ENCODE peak calls at places on chromosomes 7 and 10, in nine cellular contexts. One of them, this sample, is unnamed.

GRCh38 chr10:33265621-33266020 is 68.8 kb downstream of the NRP1 start:
- DNase-seq in lung: no peak
- DNase-seq in CD4-positive, alpha-beta memory T cell: no peak
- DNase-seq in posterior vena cava: no peak
- DNase-seq in A172: no peak
- DNase-seq in cardiac fibroblast: no peak
- DNase-seq in central memory CD4-positive, alpha-beta T cell: no peak
- DNase-seq in AG10803: no peak
- DNase-seq in cardiac muscle cell: no peak
- DNase-seq in this sample: no peak

GRCh38 chr7:48140001-48140681 is 31.1 kb upstream of the ABCA13 start:
- DNase-seq in lung: no peak
- DNase-seq in CD4-positive, alpha-beta memory T cell: no peak
- DNase-seq in posterior vena cava: no peak
- DNase-seq in A172: peak
- DNase-seq in cardiac fibroblast: peak
- DNase-seq in central memory CD4-positive, alpha-beta T cell: no peak
- DNase-seq in AG10803: peak
- DNase-seq in cardiac muscle cell: no peak
- DNase-seq in this sample: no peak

GRCh38 chr10:11687779-11688447 is 54.3 kb upstream of the ECHDC3 start:
- DNase-seq in lung: no peak
- DNase-seq in CD4-positive, alpha-beta memory T cell: no peak
- DNase-seq in posterior vena cava: no peak
- DNase-seq in A172: peak
- DNase-seq in cardiac fibroblast: no peak
- DNase-seq in central memory CD4-positive, alpha-beta T cell: no peak
- DNase-seq in AG10803: no peak
- DNase-seq in cardiac muscle cell: no peak
- DNase-seq in this sample: no peak

GRCh38 chr10:124156524-124157225 is 63.3 kb upstream of the CHST15 start:
- DNase-seq in lung: no peak
- DNase-seq in CD4-positive, alpha-beta memory T cell: no peak
- DNase-seq in posterior vena cava: peak
- DNase-seq in A172: no peak
- DNase-seq in cardiac fibroblast: peak
- DNase-seq in central memory CD4-positive, alpha-beta T cell: no peak
- DNase-seq in AG10803: no peak
- DNase-seq in cardiac muscle cell: no peak
- DNase-seq in this sample: no peak

GRCh38 chr10:47449102-47449978 is 34.6 kb downstream of the ANXA8 start:
- DNase-seq in lung: no peak
- DNase-seq in CD4-positive, alpha-beta memory T cell: no peak
- DNase-seq in posterior vena cava: no peak
- DNase-seq in A172: no peak
- DNase-seq in cardiac fibroblast: no peak
- DNase-seq in central memory CD4-positive, alpha-beta T cell: no peak
- DNase-seq in AG10803: no peak
- DNase-seq in cardiac muscle cell: no peak
- DNase-seq in this sample: no peak

GRCh38 chr10:31698169-31698890 is 230.3 kb downstream of the ARHGAP12 start:
- DNase-seq in lung: peak
- DNase-seq in CD4-positive, alpha-beta memory T cell: no peak
- DNase-seq in posterior vena cava: peak
- DNase-seq in A172: peak
- DNase-seq in cardiac fibroblast: peak
- DNase-seq in central memory CD4-positive, alpha-beta T cell: no peak
- DNase-seq in AG10803: peak
- DNase-seq in cardiac muscle cell: no peak
- DNase-seq in this sample: no peak

GRCh38 chr10:50384839-50385238 is 133.5 kb upstream of the ASAH2 start:
- DNase-seq in lung: no peak
- DNase-seq in CD4-positive, alpha-beta memory T cell: no peak
- DNase-seq in posterior vena cava: no peak
- DNase-seq in A172: no peak
- DNase-seq in cardiac fibroblast: no peak
- DNase-seq in central memory CD4-positive, alpha-beta T cell: no peak
- DNase-seq in AG10803: no peak
- DNase-seq in cardiac muscle cell: no peak
- DNase-seq in this sample: no peak

GRCh38 chr10:15695852-15696251 is 23.9 kb downstream of the ITGA8 start:
- DNase-seq in lung: no peak
- DNase-seq in CD4-positive, alpha-beta memory T cell: no peak
- DNase-seq in posterior vena cava: no peak
- DNase-seq in A172: no peak
- DNase-seq in cardiac fibroblast: no peak
- DNase-seq in central memory CD4-positive, alpha-beta T cell: no peak
- DNase-seq in AG10803: no peak
- DNase-seq in cardiac muscle cell: peak
- DNase-seq in this sample: no peak

GRCh38 chr7:5491251-5492044 is 67.8 kb upstream of the TNRC18 start:
- DNase-seq in lung: no peak
- DNase-seq in CD4-positive, alpha-beta memory T cell: no peak
- DNase-seq in posterior vena cava: no peak
- DNase-seq in A172: no peak
- DNase-seq in cardiac fibroblast: peak
- DNase-seq in central memory CD4-positive, alpha-beta T cell: no peak
- DNase-seq in AG10803: no peak
- DNase-seq in cardiac muscle cell: no peak
- DNase-seq in this sample: no peak

GRCh38 chr10:49089152-49089788 is 26.1 kb downstream of the VSTM4 start:
- DNase-seq in lung: peak
- DNase-seq in CD4-positive, alpha-beta memory T cell: no peak
- DNase-seq in posterior vena cava: no peak
- DNase-seq in A172: no peak
- DNase-seq in cardiac fibroblast: no peak
- DNase-seq in central memory CD4-positive, alpha-beta T cell: no peak
- DNase-seq in AG10803: no peak
- DNase-seq in cardiac muscle cell: no peak
- DNase-seq in this sample: no peak

GRCh38 chr10:62016477-62017140 is 115.1 kb downstream of the ARID5B start:
- DNase-seq in lung: no peak
- DNase-seq in CD4-positive, alpha-beta memory T cell: no peak
- DNase-seq in posterior vena cava: no peak
- DNase-seq in A172: no peak
- DNase-seq in cardiac fibroblast: no peak
- DNase-seq in central memory CD4-positive, alpha-beta T cell: no peak
- DNase-seq in AG10803: peak
- DNase-seq in cardiac muscle cell: no peak
- DNase-seq in this sample: no peak

GRCh38 chr10:116271593-116272496 is 1.2 kb downstream of the GFRA1 start:
- DNase-seq in lung: no peak
- DNase-seq in CD4-positive, alpha-beta memory T cell: no peak
- DNase-seq in posterior vena cava: peak
- DNase-seq in A172: peak
- DNase-seq in cardiac fibroblast: peak
- DNase-seq in central memory CD4-positive, alpha-beta T cell: no peak
- DNase-seq in AG10803: no peak
- DNase-seq in cardiac muscle cell: peak
- DNase-seq in this sample: no peak

GRCh38 chr10:44386546-44387052 is 1.7 kb upstream of the CXCL12 start:
- DNase-seq in lung: no peak
- DNase-seq in CD4-positive, alpha-beta memory T cell: peak
- DNase-seq in posterior vena cava: peak
- DNase-seq in A172: peak
- DNase-seq in cardiac fibroblast: peak
- DNase-seq in central memory CD4-positive, alpha-beta T cell: no peak
- DNase-seq in AG10803: peak
- DNase-seq in cardiac muscle cell: peak
- DNase-seq in this sample: peak

GRCh38 chr10:5434017-5434753 is 21.8 kb downstream of the NET1 start:
- DNase-seq in lung: no peak
- DNase-seq in CD4-positive, alpha-beta memory T cell: peak
- DNase-seq in posterior vena cava: no peak
- DNase-seq in A172: peak
- DNase-seq in cardiac fibroblast: peak
- DNase-seq in central memory CD4-positive, alpha-beta T cell: peak
- DNase-seq in AG10803: peak
- DNase-seq in cardiac muscle cell: peak
- DNase-seq in this sample: peak

GRCh38 chr7:51060536-51060935 is 256.1 kb downstream of the COBL start:
- DNase-seq in lung: no peak
- DNase-seq in CD4-positive, alpha-beta memory T cell: no peak
- DNase-seq in posterior vena cava: no peak
- DNase-seq in A172: no peak
- DNase-seq in cardiac fibroblast: no peak
- DNase-seq in central memory CD4-positive, alpha-beta T cell: no peak
- DNase-seq in AG10803: no peak
- DNase-seq in cardiac muscle cell: no peak
- DNase-seq in this sample: no peak

GRCh38 chr10:17348111-17349008 is 106.0 kb downstream of the ST8SIA6 start:
- DNase-seq in lung: peak
- DNase-seq in CD4-positive, alpha-beta memory T cell: no peak
- DNase-seq in posterior vena cava: peak
- DNase-seq in A172: peak
- DNase-seq in cardiac fibroblast: peak
- DNase-seq in central memory CD4-positive, alpha-beta T cell: no peak
- DNase-seq in AG10803: peak
- DNase-seq in cardiac muscle cell: peak
- DNase-seq in this sample: no peak

GRCh38 chr10:105742184-105742583 is 1101.1 kb downstream of the SORCS3 start:
- DNase-seq in lung: no peak
- DNase-seq in CD4-positive, alpha-beta memory T cell: no peak
- DNase-seq in posterior vena cava: no peak
- DNase-seq in A172: peak
- DNase-seq in cardiac fibroblast: no peak
- DNase-seq in central memory CD4-positive, alpha-beta T cell: no peak
- DNase-seq in AG10803: no peak
- DNase-seq in cardiac muscle cell: no peak
- DNase-seq in this sample: no peak

GRCh38 chr10:8065651-8066050 is 11.2 kb downstream of the GATA3 start:
- DNase-seq in lung: no peak
- DNase-seq in CD4-positive, alpha-beta memory T cell: no peak
- DNase-seq in posterior vena cava: no peak
- DNase-seq in A172: peak
- DNase-seq in cardiac fibroblast: no peak
- DNase-seq in central memory CD4-positive, alpha-beta T cell: no peak
- DNase-seq in AG10803: no peak
- DNase-seq in cardiac muscle cell: no peak
- DNase-seq in this sample: no peak

GRCh38 chr10:77234599-77234998 is 403.0 kb downstream of the KCNMA1 start:
- DNase-seq in lung: no peak
- DNase-seq in CD4-positive, alpha-beta memory T cell: no peak
- DNase-seq in posterior vena cava: no peak
- DNase-seq in A172: no peak
- DNase-seq in cardiac fibroblast: no peak
- DNase-seq in central memory CD4-positive, alpha-beta T cell: no peak
- DNase-seq in AG10803: no peak
- DNase-seq in cardiac muscle cell: no peak
- DNase-seq in this sample: no peak

GRCh38 chr7:106781828-106782544 is 83.1 kb upstream of the PIK3CG start:
- DNase-seq in lung: no peak
- DNase-seq in CD4-positive, alpha-beta memory T cell: no peak
- DNase-seq in posterior vena cava: no peak
- DNase-seq in A172: no peak
- DNase-seq in cardiac fibroblast: no peak
- DNase-seq in central memory CD4-positive, alpha-beta T cell: no peak
- DNase-seq in AG10803: no peak
- DNase-seq in cardiac muscle cell: no peak
- DNase-seq in this sample: no peak

GRCh38 chr10:34480345-34480744 is 334.8 kb downstream of the PARD3 start:
- DNase-seq in lung: no peak
- DNase-seq in CD4-positive, alpha-beta memory T cell: no peak
- DNase-seq in posterior vena cava: no peak
- DNase-seq in A172: no peak
- DNase-seq in cardiac fibroblast: no peak
- DNase-seq in central memory CD4-positive, alpha-beta T cell: no peak
- DNase-seq in AG10803: no peak
- DNase-seq in cardiac muscle cell: no peak
- DNase-seq in this sample: no peak

GRCh38 chr10:63421591-63421990 is 44.2 kb downstream of the JMJD1C start:
- DNase-seq in lung: no peak
- DNase-seq in CD4-positive, alpha-beta memory T cell: peak
- DNase-seq in posterior vena cava: no peak
- DNase-seq in A172: no peak
- DNase-seq in cardiac fibroblast: no peak
- DNase-seq in central memory CD4-positive, alpha-beta T cell: peak
- DNase-seq in AG10803: no peak
- DNase-seq in cardiac muscle cell: no peak
- DNase-seq in this sample: peak

GRCh38 chr7:22671177-22671879 is 55.7 kb upstream of the IL6 start:
- DNase-seq in lung: no peak
- DNase-seq in CD4-positive, alpha-beta memory T cell: no peak
- DNase-seq in posterior vena cava: no peak
- DNase-seq in A172: no peak
- DNase-seq in cardiac fibroblast: no peak
- DNase-seq in central memory CD4-positive, alpha-beta T cell: no peak
- DNase-seq in AG10803: peak
- DNase-seq in cardiac muscle cell: no peak
- DNase-seq in this sample: no peak

GRCh38 chr7:129168219-129168991 is 20.0 kb upstream of the SMO start:
- DNase-seq in lung: no peak
- DNase-seq in CD4-positive, alpha-beta memory T cell: no peak
- DNase-seq in posterior vena cava: no peak
- DNase-seq in A172: no peak
- DNase-seq in cardiac fibroblast: no peak
- DNase-seq in central memory CD4-positive, alpha-beta T cell: no peak
- DNase-seq in AG10803: no peak
- DNase-seq in cardiac muscle cell: peak
- DNase-seq in this sample: no peak

GRCh38 chr7:68438016-68438415 is 1160.3 kb upstream of the AUTS2 start:
- DNase-seq in lung: no peak
- DNase-seq in CD4-positive, alpha-beta memory T cell: no peak
- DNase-seq in posterior vena cava: no peak
- DNase-seq in A172: no peak
- DNase-seq in cardiac fibroblast: no peak
- DNase-seq in central memory CD4-positive, alpha-beta T cell: no peak
- DNase-seq in AG10803: no peak
- DNase-seq in cardiac muscle cell: no peak
- DNase-seq in this sample: no peak

GRCh38 chr7:140611641-140612040 is 29.0 kb downstream of the DENND2A start:
- DNase-seq in lung: no peak
- DNase-seq in CD4-positive, alpha-beta memory T cell: no peak
- DNase-seq in posterior vena cava: no peak
- DNase-seq in A172: peak
- DNase-seq in cardiac fibroblast: no peak
- DNase-seq in central memory CD4-positive, alpha-beta T cell: no peak
- DNase-seq in AG10803: peak
- DNase-seq in cardiac muscle cell: no peak
- DNase-seq in this sample: no peak

GRCh38 chr7:13800694-13801448 is 188.6 kb downstream of the ETV1 start:
- DNase-seq in lung: no peak
- DNase-seq in CD4-positive, alpha-beta memory T cell: peak
- DNase-seq in posterior vena cava: no peak
- DNase-seq in A172: peak
- DNase-seq in cardiac fibroblast: peak
- DNase-seq in central memory CD4-positive, alpha-beta T cell: no peak
- DNase-seq in AG10803: peak
- DNase-seq in cardiac muscle cell: no peak
- DNase-seq in this sample: no peak

GRCh38 chr7:158078161-158078910 is 509.3 kb downstream of the PTPRN2 start:
- DNase-seq in lung: no peak
- DNase-seq in CD4-positive, alpha-beta memory T cell: no peak
- DNase-seq in posterior vena cava: peak
- DNase-seq in A172: no peak
- DNase-seq in cardiac fibroblast: no peak
- DNase-seq in central memory CD4-positive, alpha-beta T cell: no peak
- DNase-seq in AG10803: no peak
- DNase-seq in cardiac muscle cell: no peak
- DNase-seq in this sample: no peak